ENCODE peak calls at places on chromosome 9, in four cellular contexts. One of them, this sample, is unnamed.

GRCh38 chr9:26673276-26673675 is 219.3 kb downstream of the CAAP1 start:
- DNase-seq in GM23248: no peak
- DNase-seq in hepatocyte: no peak
- DNase-seq in neural progenitor cell: no peak
- DNase-seq in this sample: no peak

GRCh38 chr9:114611516-114612271 is 603 bp downstream of the TMEM268 start:
- DNase-seq in GM23248: peak
- DNase-seq in hepatocyte: peak
- DNase-seq in neural progenitor cell: no peak
- DNase-seq in this sample: peak

GRCh38 chr9:70298245-70298771 is 39.5 kb downstream of the SMC5 start:
- DNase-seq in GM23248: no peak
- DNase-seq in hepatocyte: no peak
- DNase-seq in neural progenitor cell: no peak
- DNase-seq in this sample: no peak

GRCh38 chr9:77534376-77535057 is 113.6 kb downstream of the GNA14 start:
- DNase-seq in GM23248: no peak
- DNase-seq in hepatocyte: no peak
- DNase-seq in neural progenitor cell: peak
- DNase-seq in this sample: no peak

GRCh38 chr9:22683393-22684075 is 236.9 kb downstream of the DMRTA1 start:
- DNase-seq in GM23248: peak
- DNase-seq in hepatocyte: no peak
- DNase-seq in neural progenitor cell: no peak
- DNase-seq in this sample: peak

GRCh38 chr9:76662476-76663281 is 101.6 kb upstream of the PCA3 start:
- DNase-seq in GM23248: no peak
- DNase-seq in hepatocyte: no peak
- DNase-seq in neural progenitor cell: no peak
- DNase-seq in this sample: peak

GRCh38 chr9:70614786-70615565 is 200.5 kb upstream of the KLF9 start:
- DNase-seq in GM23248: no peak
- DNase-seq in hepatocyte: no peak
- DNase-seq in neural progenitor cell: no peak
- DNase-seq in this sample: no peak

GRCh38 chr9:33297455-33297854 is 7.1 kb downstream of the NFX1 start:
- DNase-seq in GM23248: no peak
- DNase-seq in hepatocyte: no peak
- DNase-seq in neural progenitor cell: no peak
- DNase-seq in this sample: peak

GRCh38 chr9:15416880-15417279 is 5.8 kb upstream of the SNAPC3 start:
- DNase-seq in GM23248: peak
- DNase-seq in hepatocyte: peak
- DNase-seq in neural progenitor cell: peak
- DNase-seq in this sample: peak

GRCh38 chr9:81622471-81623245 is 66.7 kb downstream of the TLE1 start:
- DNase-seq in GM23248: no peak
- DNase-seq in hepatocyte: no peak
- DNase-seq in neural progenitor cell: peak
- DNase-seq in this sample: no peak

GRCh38 chr9:124291801-124292396 is 34.1 kb downstream of the NEK6 start:
- DNase-seq in GM23248: no peak
- DNase-seq in hepatocyte: no peak
- DNase-seq in neural progenitor cell: no peak
- DNase-seq in this sample: peak

GRCh38 chr9:114633452-114634089 is 22.5 kb downstream of the TMEM268 start:
- DNase-seq in GM23248: peak
- DNase-seq in hepatocyte: no peak
- DNase-seq in neural progenitor cell: no peak
- DNase-seq in this sample: no peak

GRCh38 chr9:7907636-7908195 is 108.1 kb upstream of the DMAC1 start:
- DNase-seq in GM23248: no peak
- DNase-seq in hepatocyte: no peak
- DNase-seq in neural progenitor cell: no peak
- DNase-seq in this sample: no peak

GRCh38 chr9:98272083-98272482 is 16.6 kb upstream of the TBC1D2 start:
- DNase-seq in GM23248: no peak
- DNase-seq in hepatocyte: no peak
- DNase-seq in neural progenitor cell: no peak
- DNase-seq in this sample: no peak

GRCh38 chr9:98276907-98277469 is 21.5 kb upstream of the TBC1D2 start:
- DNase-seq in GM23248: no peak
- DNase-seq in hepatocyte: no peak
- DNase-seq in neural progenitor cell: no peak
- DNase-seq in this sample: no peak

GRCh38 chr9:98275159-98275558 is 19.7 kb upstream of the TBC1D2 start:
- DNase-seq in GM23248: no peak
- DNase-seq in hepatocyte: no peak
- DNase-seq in neural progenitor cell: no peak
- DNase-seq in this sample: no peak

DNA sequence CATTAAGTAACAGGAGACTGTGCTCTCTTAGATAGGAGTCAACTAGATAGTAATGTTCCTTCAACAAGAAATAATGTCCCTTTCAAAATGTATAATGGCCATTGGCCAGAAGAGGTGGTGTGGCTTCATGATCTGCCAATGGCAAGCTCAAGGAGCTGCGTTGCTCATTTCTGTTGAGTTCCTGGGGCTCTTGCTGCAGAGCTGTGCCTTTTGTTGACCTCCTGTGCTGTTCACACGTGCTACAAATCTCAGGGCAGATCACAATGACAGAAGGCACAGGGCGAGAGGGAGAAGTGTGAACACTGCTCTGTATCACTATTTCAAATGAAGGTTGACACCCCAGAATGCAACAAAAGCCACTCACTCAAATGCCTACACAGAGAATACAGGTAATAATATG is 16.0 kb upstream of the TBC1D2 start:
- DNase-seq in GM23248: peak
- DNase-seq in hepatocyte: no peak
- DNase-seq in neural progenitor cell: peak
- DNase-seq in this sample: no peak
- TF ChIP-seq EZH2phosphoT487 in GM23248: no peak
- TF ChIP-seq EZH2phosphoT487 in hepatocyte: no peak
- TF ChIP-seq EZH2phosphoT487 in neural progenitor cell: no peak
- TF ChIP-seq EZH2phosphoT487 in this sample: no peak

GRCh38 chr9:88737876-88738275 is 202.9 kb downstream of the NXNL2 start:
- DNase-seq in GM23248: no peak
- DNase-seq in hepatocyte: no peak
- DNase-seq in neural progenitor cell: no peak
- DNase-seq in this sample: no peak
- H3K4me2 ChIP-seq in GM23248: no peak
- H3K4me2 ChIP-seq in hepatocyte: no peak
- H3K4me2 ChIP-seq in neural progenitor cell: no peak
- H3K4me2 ChIP-seq in this sample: no peak

GRCh38 chr9:3074247-3074646 is 230.4 kb upstream of the PUM3 start:
- DNase-seq in GM23248: no peak
- DNase-seq in hepatocyte: no peak
- DNase-seq in neural progenitor cell: no peak
- DNase-seq in this sample: no peak
- TF ChIP-seq EZH2phosphoT487 in GM23248: no peak
- TF ChIP-seq EZH2phosphoT487 in hepatocyte: no peak
- TF ChIP-seq EZH2phosphoT487 in neural progenitor cell: no peak
- TF ChIP-seq EZH2phosphoT487 in this sample: no peak

GRCh38 chr9:72509053-72509452 is 12.4 kb upstream of the TMC1 start:
- DNase-seq in GM23248: peak
- DNase-seq in hepatocyte: no peak
- DNase-seq in neural progenitor cell: no peak
- DNase-seq in this sample: no peak

GRCh38 chr9:72506615-72507014 is 14.8 kb upstream of the TMC1 start:
- DNase-seq in GM23248: no peak
- DNase-seq in hepatocyte: no peak
- DNase-seq in neural progenitor cell: no peak
- DNase-seq in this sample: no peak

GRCh38 chr9:72509635-72510034 is 11.8 kb upstream of the TMC1 start:
- DNase-seq in GM23248: peak
- DNase-seq in hepatocyte: no peak
- DNase-seq in neural progenitor cell: no peak
- DNase-seq in this sample: no peak
- H3K4me2 ChIP-seq in GM23248: peak
- H3K4me2 ChIP-seq in hepatocyte: no peak
- H3K4me2 ChIP-seq in neural progenitor cell: no peak
- H3K4me2 ChIP-seq in this sample: no peak

DNA sequence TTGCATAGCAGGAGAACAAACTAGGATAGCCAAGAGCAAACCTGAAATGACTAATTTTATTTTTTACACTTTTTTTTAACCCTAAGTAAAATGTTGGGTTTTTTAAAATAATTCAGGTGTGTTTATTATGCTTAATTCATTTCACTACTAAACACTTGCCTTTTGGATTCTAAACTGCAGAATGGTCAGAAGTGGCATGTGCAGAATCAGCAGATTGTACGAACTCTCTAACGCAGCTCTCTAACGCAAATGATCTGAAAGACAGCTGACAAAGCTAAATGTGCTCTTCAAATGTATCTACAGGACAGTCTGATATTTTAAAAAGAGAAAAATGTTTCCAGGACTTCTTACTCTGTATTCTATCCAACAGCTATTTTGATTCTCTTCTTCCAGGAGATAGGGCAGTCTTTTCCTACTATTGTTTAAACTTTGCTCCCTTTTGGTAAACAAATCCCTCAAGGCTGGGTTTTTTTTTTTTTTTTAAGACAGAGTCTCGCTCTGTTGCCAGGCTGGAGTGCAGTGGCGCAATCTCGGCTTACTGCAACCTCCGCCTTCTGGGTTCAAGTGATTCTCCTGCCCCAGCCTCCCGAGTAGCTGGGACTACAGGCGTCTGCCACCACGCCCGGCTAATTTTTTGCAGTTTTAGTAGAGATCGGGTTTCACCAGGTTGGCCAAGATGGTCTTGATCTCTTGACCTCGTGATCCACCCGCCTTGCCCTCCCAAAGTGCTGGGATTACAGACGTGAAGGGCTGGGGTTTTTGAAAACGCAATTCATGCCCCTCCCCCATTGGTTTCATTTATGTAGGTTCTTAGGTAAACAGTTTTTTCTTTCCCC is 1.3 kb downstream of the NMRK1 start:
- DNase-seq in GM23248: peak
- DNase-seq in hepatocyte: peak
- DNase-seq in neural progenitor cell: no peak
- DNase-seq in this sample: no peak
- TF ChIP-seq EZH2phosphoT487 in GM23248: no peak
- TF ChIP-seq EZH2phosphoT487 in hepatocyte: no peak
- TF ChIP-seq EZH2phosphoT487 in neural progenitor cell: no peak
- TF ChIP-seq EZH2phosphoT487 in this sample: no peak

GRCh38 chr9:121718063-121718462 is 66.6 kb downstream of the DAB2IP start:
- DNase-seq in GM23248: peak
- DNase-seq in hepatocyte: no peak
- DNase-seq in neural progenitor cell: peak
- DNase-seq in this sample: no peak
- H3K4me2 ChIP-seq in GM23248: peak
- H3K4me2 ChIP-seq in hepatocyte: no peak
- H3K4me2 ChIP-seq in neural progenitor cell: peak
- H3K4me2 ChIP-seq in this sample: no peak

GRCh38 chr9:131642496-131643083 is 97.3 kb downstream of the PRRT1B start:
- DNase-seq in GM23248: no peak
- DNase-seq in hepatocyte: no peak
- DNase-seq in neural progenitor cell: peak
- DNase-seq in this sample: no peak

GRCh38 chr9:131649646-131650045 is 90.2 kb downstream of the RAPGEF1 start:
- DNase-seq in GM23248: no peak
- DNase-seq in hepatocyte: no peak
- DNase-seq in neural progenitor cell: no peak
- DNase-seq in this sample: no peak

GRCh38 chr9:131641618-131642495 is 96.5 kb downstream of the PRRT1B start:
- DNase-seq in GM23248: no peak
- DNase-seq in hepatocyte: peak
- DNase-seq in neural progenitor cell: no peak
- DNase-seq in this sample: no peak

GRCh38 chr9:131640438-131641181 is 95.3 kb downstream of the PRRT1B start:
- DNase-seq in GM23248: peak
- DNase-seq in hepatocyte: no peak
- DNase-seq in neural progenitor cell: no peak
- DNase-seq in this sample: no peak

GRCh38 chr9:131645078-131645776 is 94.6 kb downstream of the RAPGEF1 start:
- DNase-seq in GM23248: peak
- DNase-seq in hepatocyte: no peak
- DNase-seq in neural progenitor cell: no peak
- DNase-seq in this sample: no peak
- TF ChIP-seq EZH2phosphoT487 in GM23248: no peak
- TF ChIP-seq EZH2phosphoT487 in hepatocyte: no peak
- TF ChIP-seq EZH2phosphoT487 in neural progenitor cell: no peak
- TF ChIP-seq EZH2phosphoT487 in this sample: no peak

DNA sequence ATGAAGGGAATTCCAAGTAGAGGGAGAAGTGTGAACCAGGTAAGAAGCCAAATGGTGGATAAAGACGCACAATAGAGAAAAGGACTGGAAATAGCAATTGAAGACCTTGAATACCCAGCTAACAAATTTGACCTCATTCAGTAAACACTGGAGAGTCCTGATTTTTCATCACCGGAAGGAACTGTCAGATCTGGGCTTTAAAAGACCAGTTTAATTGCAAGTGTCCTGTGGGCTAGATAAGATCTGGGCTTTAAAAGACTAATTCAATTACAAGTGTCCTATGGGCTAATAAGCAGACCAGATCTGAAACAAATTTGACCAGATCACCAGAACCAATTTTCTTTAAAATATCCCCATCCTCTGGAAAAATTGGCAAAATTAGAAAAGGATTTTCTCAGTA is 380.0 kb downstream of the ACTL7B start:
- DNase-seq in GM23248: no peak
- DNase-seq in hepatocyte: no peak
- DNase-seq in neural progenitor cell: no peak
- DNase-seq in this sample: no peak
- H3K4me2 ChIP-seq in GM23248: peak
- H3K4me2 ChIP-seq in hepatocyte: no peak
- H3K4me2 ChIP-seq in neural progenitor cell: no peak
- H3K4me2 ChIP-seq in this sample: no peak

DNA sequence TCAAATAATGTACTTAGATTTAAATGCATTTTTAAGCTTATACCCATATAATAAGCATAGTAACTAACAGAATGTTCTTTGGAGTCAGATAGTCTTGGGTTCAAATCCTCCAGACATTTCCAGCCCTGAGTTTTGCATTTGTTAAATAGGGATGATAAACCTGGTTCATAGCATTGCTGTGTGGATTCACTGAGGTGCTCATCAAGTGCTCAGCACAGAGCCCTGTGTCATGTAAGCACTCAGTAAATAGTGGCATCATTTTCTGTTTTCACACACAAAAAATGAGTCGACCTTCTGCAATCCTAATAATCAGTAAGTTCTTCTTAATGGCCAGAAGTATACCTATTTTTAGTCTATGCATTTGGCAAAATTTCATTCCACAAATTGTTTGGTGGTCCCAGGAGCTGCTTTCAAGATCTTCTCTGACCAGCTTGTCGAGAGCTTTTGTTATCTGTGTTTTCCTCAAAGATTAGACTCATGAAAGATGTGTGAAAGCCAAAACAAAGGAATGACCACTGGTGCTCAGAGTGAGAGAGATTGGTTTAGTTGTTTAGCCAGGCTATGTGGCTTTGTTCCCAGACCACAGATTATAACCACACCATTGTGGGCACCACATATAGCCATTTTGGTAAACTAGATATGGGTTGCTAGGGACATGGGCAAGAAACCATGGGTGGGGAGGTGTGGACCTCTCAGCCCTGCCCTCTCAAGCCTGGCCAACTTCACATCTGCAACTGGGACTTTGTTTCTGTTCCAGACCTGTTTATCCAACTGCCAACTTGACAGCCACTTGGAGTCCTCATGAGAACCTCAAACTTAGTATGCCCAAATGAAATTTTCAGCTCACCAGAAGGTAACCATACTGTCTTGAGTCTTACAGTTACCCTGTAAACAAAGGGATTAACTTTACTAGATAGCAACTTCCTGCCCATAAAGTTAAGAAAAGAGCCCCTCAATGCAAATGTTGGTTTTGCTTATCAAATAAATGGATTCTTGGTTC is 45.0 kb downstream of the DOCK8 start:
- DNase-seq in GM23248: no peak
- DNase-seq in hepatocyte: no peak
- DNase-seq in neural progenitor cell: no peak
- DNase-seq in this sample: no peak
- TF ChIP-seq EZH2phosphoT487 in GM23248: no peak
- TF ChIP-seq EZH2phosphoT487 in hepatocyte: no peak
- TF ChIP-seq EZH2phosphoT487 in neural progenitor cell: no peak
- TF ChIP-seq EZH2phosphoT487 in this sample: no peak